ENCODE peak calls at places on chromosome 12, in ten cellular contexts. J is NCI-H146; X is choroid plexus epithelial cell; F is ecto neural progenitor cell; O is ELR; E is lower lobe of right lung; C is activated CD4-positive, alpha-beta T cell treated with anti-CD3 and anti-CD28 coated beads for 48 hours; P is activated CD8-positive, alpha-beta memory T cell treated with anti-CD3 and anti-CD28 coated beads for 1 hour; V is fibroblast of mammary gland; Y is activated T-cell treated with anti-CD3 and anti-CD28 coated beads, Interleukin-2, amount 50 U/mL, for 24 hours. Q is an unnamed sample.

GRCh38 chr12:508795-509194 is 49.1 kb downstream of the B4GALNT3 start:
- DNase-seq in X (no peak), E (no peak), F (no peak), J (peak), C (no peak), P (no peak), O (no peak), V (no peak), Y (no peak), Q (no peak)

GRCh38 chr12:46825526-46826414 is at the start of gene SLC38A4:
- DNase-seq in J (no peak), F (peak), Y (no peak), E (peak), C (no peak), O (peak), V (peak), X (peak), P (no peak), Q (no peak)

GRCh38 chr12:114834621-114835020 is 150.6 kb upstream of the TBX3 start:
- DNase-seq in O (peak), C (no peak), P (no peak), Y (no peak), X (peak), V (peak), J (no peak), E (no peak), F (no peak), Q (peak)

GRCh38 chr12:13135336-13136178 is 32.1 kb upstream of the GSG1 start:
- DNase-seq in V (peak), O (peak), J (no peak), X (peak), C (no peak), E (peak), Y (no peak), F (peak), P (no peak), Q (peak)

GRCh38 chr12:22459872-22460490 is 84.4 kb downstream of the C2CD5 start:
- DNase-seq in O (peak), V (peak), Y (no peak), P (no peak), J (peak), E (no peak), X (peak), F (no peak), C (no peak), Q (peak)

GRCh38 chr12:59459966-59460365 is 135.9 kb upstream of the SLC16A7 start:
- DNase-seq in E (no peak), X (peak), P (no peak), J (no peak), V (peak), Y (no peak), O (peak), C (no peak), F (no peak), Q (peak)

GRCh38 chr12:56046027-56046780 is 4.5 kb downstream of the RPS26 start:
- DNase-seq in X (no peak), E (no peak), P (no peak), O (peak), J (no peak), Y (peak), F (no peak), V (no peak), C (no peak), Q (no peak)

GRCh38 chr12:104951759-104952509 is 6.2 kb downstream of the SLC41A2 start:
- DNase-seq in Y (no peak), C (no peak), E (no peak), J (no peak), O (peak), X (peak), P (no peak), F (no peak), V (peak), Q (peak)

GRCh38 chr12:124428136-124428791 is 133.4 kb downstream of the RFLNA start:
- DNase-seq in E (no peak), J (no peak), X (peak), Y (no peak), F (no peak), O (peak), C (no peak), P (no peak), V (peak), Q (no peak)

GRCh38 chr12:11756022-11756421 is 106.5 kb downstream of the ETV6 start:
- DNase-seq in F (peak), V (no peak), Y (no peak), J (no peak), O (no peak), E (no peak), X (no peak), P (no peak), C (no peak), Q (no peak)

GRCh38 chr12:5078423-5078822 is 34.7 kb downstream of the KCNA5 start:
- DNase-seq in F (no peak), X (no peak), O (no peak), J (peak), C (no peak), P (no peak), E (no peak), Y (no peak), V (no peak), Q (no peak)

GRCh38 chr12:4109826-4110225 is 163.7 kb upstream of the CCND2 start:
- DNase-seq in V (no peak), X (no peak), E (no peak), F (no peak), J (no peak), O (no peak), Y (no peak), P (no peak), C (no peak), Q (no peak)

GRCh38 chr12:56487448-56488040 is 417 bp downstream of the GLS2 start:
- DNase-seq in O (peak), F (peak), P (no peak), V (peak), J (peak), C (peak), X (peak), Y (no peak), E (peak), Q (no peak)

GRCh38 chr12:4238577-4238976 is 35.0 kb upstream of the CCND2 start:
- DNase-seq in E (no peak), X (no peak), Y (no peak), O (no peak), J (no peak), C (no peak), V (no peak), P (no peak), F (no peak), Q (no peak)

GRCh38 chr12:113230315-113231274 is 9.3 kb downstream of the TPCN1 start:
- DNase-seq in P (no peak), E (no peak), X (no peak), Y (no peak), F (no peak), O (no peak), V (peak), J (no peak), C (peak), Q (no peak)

GRCh38 chr12:109926488-109927210 is 26.6 kb downstream of the TCHP start:
- DNase-seq in P (no peak), F (no peak), C (no peak), X (no peak), J (no peak), O (no peak), E (no peak), V (no peak), Y (no peak), Q (no peak)

GRCh38 chr12:98572010-98572409 is 21.5 kb upstream of the SLC25A3 start:
- DNase-seq in O (peak), C (no peak), X (no peak), J (no peak), F (no peak), E (no peak), Y (no peak), P (no peak), V (no peak), Q (peak)

GRCh38 chr12:49578471-49579112 is 10.7 kb upstream of the MCRS1 start:
- DNase-seq in X (no peak), V (no peak), O (no peak), F (peak), E (no peak), Y (no peak), C (no peak), P (no peak), J (no peak), Q (no peak)

GRCh38 chr12:75360920-75361319 is 26.4 kb downstream of the GLIPR1L1 start:
- DNase-seq in X (no peak), Y (no peak), O (no peak), E (no peak), F (no peak), P (no peak), V (no peak), C (no peak), J (no peak), Q (no peak)

GRCh38 chr12:43805149-43805856 is 814 bp downstream of the TWF1 start:
- DNase-seq in J (peak), P (no peak), O (peak), X (peak), V (peak), C (no peak), E (no peak), F (no peak), Y (no peak), Q (no peak)

GRCh38 chr12:109560867-109561710 is 12.2 kb downstream of the MMAB start:
- DNase-seq in F (no peak), V (no peak), X (no peak), C (no peak), P (no peak), O (no peak), J (no peak), Y (no peak), E (no peak), Q (no peak)

GRCh38 chr12:46609281-46609623 is 216.5 kb downstream of the SLC38A4 start:
- DNase-seq in C (no peak), O (no peak), V (no peak), E (no peak), J (no peak), F (no peak), P (no peak), X (no peak), Y (no peak), Q (no peak)

GRCh38 chr12:76226397-76226796 is 121.8 kb downstream of the BBS10 start:
- DNase-seq in X (peak), V (peak), Y (no peak), C (no peak), F (no peak), J (no peak), E (no peak), P (no peak), O (peak), Q (peak)

GRCh38 chr12:41365653-41366131 is 177.6 kb downstream of the PDZRN4 start:
- DNase-seq in F (peak), X (peak), P (no peak), C (no peak), O (no peak), V (no peak), E (no peak), J (peak), Y (no peak), Q (no peak)

GRCh38 chr12:26746315-26746714 is 86.7 kb downstream of the ITPR2 start:
- DNase-seq in P (no peak), V (peak), O (peak), E (no peak), J (no peak), Y (no peak), X (peak), F (no peak), C (no peak), Q (peak)

GRCh38 chr12:101172316-101172715 is 37.7 kb downstream of the SLC5A8 start:
- DNase-seq in C (no peak), F (peak), O (peak), V (peak), P (no peak), E (no peak), J (peak), X (peak), Y (no peak), Q (peak)

GRCh38 chr12:4115570-4115969 is 158.0 kb upstream of the CCND2 start:
- DNase-seq in O (no peak), J (no peak), Y (no peak), C (no peak), E (no peak), F (peak), P (no peak), V (no peak), X (no peak), Q (no peak)

GRCh38 chr12:66823857-66824570 is 145.1 kb upstream of the GRIP1 start:
- DNase-seq in V (no peak), J (peak), X (peak), E (no peak), C (no peak), P (no peak), Y (no peak), F (no peak), O (peak), Q (no peak)

GRCh38 chr12:97308576-97309198 is 153.9 kb upstream of the RMST start:
- DNase-seq in J (peak), E (no peak), Y (no peak), P (no peak), F (no peak), V (peak), C (no peak), X (peak), O (peak), Q (peak)

GRCh38 chr12:28710882-28711281 is 438.2 kb upstream of the FAR2 start:
- DNase-seq in E (no peak), C (no peak), P (no peak), X (peak), Y (no peak), V (peak), J (no peak), O (peak), F (no peak), Q (peak)

GRCh38 chr12:11486623-11487444 is 91.5 kb upstream of the PRB2 start:
- DNase-seq in Y (peak), J (peak), V (peak), X (peak), F (peak), C (peak), E (peak), P (peak), O (peak), Q (peak)

GRCh38 chr12:123390415-123391093 is 6.6 kb downstream of the KMT5A start:
- DNase-seq in F (no peak), X (peak), P (no peak), J (no peak), O (no peak), V (no peak), E (no peak), Y (no peak), C (no peak), Q (no peak)